ENCODE peak calls at places on chromosome 14, in ten cellular contexts. One of them, this sample, is unnamed.

GRCh38 chr14:36204674-36205073 is 28.2 kb upstream of the PTCSC3 start:
- DNase-seq in heart right ventricle: no peak
- DNase-seq in tibial nerve: no peak
- DNase-seq in ovary: no peak
- DNase-seq in spleen: no peak
- DNase-seq in SK-N-SH: no peak
- DNase-seq in heart left ventricle: no peak
- DNase-seq in transverse colon: no peak
- DNase-seq in uterus: no peak
- DNase-seq in astrocyte: no peak
- DNase-seq in this sample: no peak

GRCh38 chr14:92316116-92316515 is 6.8 kb upstream of the SLC24A4 start:
- DNase-seq in tibial nerve: peak; percentile 27
- DNase-seq in spleen: no peak
- DNase-seq in heart left ventricle: no peak
- DNase-seq in uterus: no peak
- DNase-seq in SK-N-SH: no peak
- DNase-seq in heart right ventricle: no peak
- DNase-seq in astrocyte: no peak
- DNase-seq in ovary: no peak
- DNase-seq in transverse colon: no peak
- DNase-seq in this sample: peak; percentile 57

GRCh38 chr14:37142835-37143499 is 29.4 kb downstream of the SLC25A21 start:
- DNase-seq in heart left ventricle: no peak
- DNase-seq in ovary: no peak
- DNase-seq in spleen: no peak
- DNase-seq in SK-N-SH: no peak
- DNase-seq in astrocyte: peak; percentile 94
- DNase-seq in uterus: no peak
- DNase-seq in transverse colon: no peak
- DNase-seq in tibial nerve: peak; percentile 6
- DNase-seq in heart right ventricle: no peak
- DNase-seq in this sample: no peak

GRCh38 chr14:65074449-65075155 is 27.7 kb downstream of the MAX start:
- DNase-seq in heart left ventricle: no peak
- DNase-seq in transverse colon: no peak
- DNase-seq in tibial nerve: no peak
- DNase-seq in spleen: no peak
- DNase-seq in SK-N-SH: no peak
- DNase-seq in heart right ventricle: no peak
- DNase-seq in uterus: no peak
- DNase-seq in astrocyte: no peak
- DNase-seq in ovary: no peak
- DNase-seq in this sample: peak; percentile 73

GRCh38 chr14:65333926-65334687 is 78.4 kb upstream of the FUT8 start:
- DNase-seq in heart left ventricle: no peak
- DNase-seq in spleen: no peak
- DNase-seq in uterus: peak; percentile 18
- DNase-seq in ovary: peak; percentile 62
- DNase-seq in transverse colon: peak; percentile 72
- DNase-seq in astrocyte: peak; percentile 74
- DNase-seq in heart right ventricle: no peak
- DNase-seq in tibial nerve: peak; percentile 72
- DNase-seq in SK-N-SH: no peak
- DNase-seq in this sample: peak; percentile 68

GRCh38 chr14:99821519-99822165 is 28.4 kb downstream of the EML1 start:
- DNase-seq in heart left ventricle: no peak
- DNase-seq in tibial nerve: no peak
- DNase-seq in transverse colon: no peak
- DNase-seq in spleen: no peak
- DNase-seq in ovary: no peak
- DNase-seq in SK-N-SH: peak; percentile 41
- DNase-seq in astrocyte: peak; percentile 95
- DNase-seq in heart right ventricle: no peak
- DNase-seq in uterus: peak; percentile 30
- DNase-seq in this sample: no peak

GRCh38 chr14:96170961-96171592 is 33.6 kb upstream of the BDKRB2 start:
- DNase-seq in SK-N-SH: no peak
- DNase-seq in uterus: no peak
- DNase-seq in tibial nerve: no peak
- DNase-seq in transverse colon: no peak
- DNase-seq in heart right ventricle: no peak
- DNase-seq in astrocyte: no peak
- DNase-seq in spleen: peak; percentile 56
- DNase-seq in ovary: peak; percentile 14
- DNase-seq in heart left ventricle: no peak
- DNase-seq in this sample: no peak

GRCh38 chr14:92903359-92903758 is 19.6 kb upstream of the CHGA start:
- DNase-seq in spleen: no peak
- DNase-seq in uterus: no peak
- DNase-seq in SK-N-SH: no peak
- DNase-seq in heart left ventricle: no peak
- DNase-seq in tibial nerve: no peak
- DNase-seq in astrocyte: no peak
- DNase-seq in transverse colon: no peak
- DNase-seq in heart right ventricle: no peak
- DNase-seq in ovary: no peak
- DNase-seq in this sample: no peak

GRCh38 chr14:61308198-61308597 is 13.2 kb upstream of the PRKCH start:
- DNase-seq in heart right ventricle: no peak
- DNase-seq in SK-N-SH: no peak
- DNase-seq in tibial nerve: no peak
- DNase-seq in heart left ventricle: no peak
- DNase-seq in transverse colon: no peak
- DNase-seq in uterus: no peak
- DNase-seq in ovary: no peak
- DNase-seq in spleen: no peak
- DNase-seq in astrocyte: no peak
- DNase-seq in this sample: no peak

GRCh38 chr14:89572566-89573398 is 155.7 kb upstream of the FOXN3 start:
- DNase-seq in spleen: no peak
- DNase-seq in heart left ventricle: no peak
- DNase-seq in uterus: no peak
- DNase-seq in heart right ventricle: no peak
- DNase-seq in astrocyte: no peak
- DNase-seq in ovary: no peak
- DNase-seq in tibial nerve: no peak
- DNase-seq in transverse colon: no peak
- DNase-seq in SK-N-SH: no peak
- DNase-seq in this sample: peak; percentile 50

GRCh38 chr14:104346112-104346462 is 207.7 kb downstream of the KIF26A start:
- DNase-seq in tibial nerve: no peak
- DNase-seq in uterus: no peak
- DNase-seq in SK-N-SH: no peak
- DNase-seq in heart left ventricle: no peak
- DNase-seq in astrocyte: no peak
- DNase-seq in transverse colon: no peak
- DNase-seq in ovary: peak; percentile 17
- DNase-seq in spleen: no peak
- DNase-seq in heart right ventricle: no peak
- DNase-seq in this sample: no peak

GRCh38 chr14:51780006-51780692 is 80.3 kb upstream of the GNG2 start:
- DNase-seq in heart left ventricle: peak; percentile 59
- DNase-seq in spleen: peak; percentile 83
- DNase-seq in astrocyte: peak; percentile 9
- DNase-seq in heart right ventricle: peak; percentile 69
- DNase-seq in transverse colon: peak; percentile 77
- DNase-seq in uterus: peak; percentile 75
- DNase-seq in SK-N-SH: peak; percentile 80
- DNase-seq in tibial nerve: peak; percentile 88
- DNase-seq in ovary: peak; percentile 80
- DNase-seq in this sample: peak; percentile 25

GRCh38 chr14:87049886-87050820 is 942.8 kb downstream of the GALC start:
- DNase-seq in spleen: no peak
- DNase-seq in tibial nerve: no peak
- DNase-seq in heart right ventricle: no peak
- DNase-seq in uterus: no peak
- DNase-seq in heart left ventricle: no peak
- DNase-seq in SK-N-SH: peak; percentile 14
- DNase-seq in transverse colon: no peak
- DNase-seq in ovary: no peak
- DNase-seq in astrocyte: no peak
- DNase-seq in this sample: no peak

GRCh38 chr14:57970175-57970574 is 104.3 kb upstream of the SLC35F4 start:
- DNase-seq in tibial nerve: no peak
- DNase-seq in heart left ventricle: no peak
- DNase-seq in uterus: no peak
- DNase-seq in transverse colon: no peak
- DNase-seq in ovary: no peak
- DNase-seq in heart right ventricle: no peak
- DNase-seq in astrocyte: no peak
- DNase-seq in SK-N-SH: no peak
- DNase-seq in spleen: no peak
- DNase-seq in this sample: no peak

GRCh38 chr14:71659165-71659564 is 273.1 kb upstream of the RGS6 start:
- DNase-seq in transverse colon: no peak
- DNase-seq in spleen: no peak
- DNase-seq in uterus: no peak
- DNase-seq in ovary: no peak
- DNase-seq in heart left ventricle: no peak
- DNase-seq in astrocyte: peak; percentile 45
- DNase-seq in heart right ventricle: no peak
- DNase-seq in tibial nerve: no peak
- DNase-seq in SK-N-SH: no peak
- DNase-seq in this sample: no peak

DNA sequence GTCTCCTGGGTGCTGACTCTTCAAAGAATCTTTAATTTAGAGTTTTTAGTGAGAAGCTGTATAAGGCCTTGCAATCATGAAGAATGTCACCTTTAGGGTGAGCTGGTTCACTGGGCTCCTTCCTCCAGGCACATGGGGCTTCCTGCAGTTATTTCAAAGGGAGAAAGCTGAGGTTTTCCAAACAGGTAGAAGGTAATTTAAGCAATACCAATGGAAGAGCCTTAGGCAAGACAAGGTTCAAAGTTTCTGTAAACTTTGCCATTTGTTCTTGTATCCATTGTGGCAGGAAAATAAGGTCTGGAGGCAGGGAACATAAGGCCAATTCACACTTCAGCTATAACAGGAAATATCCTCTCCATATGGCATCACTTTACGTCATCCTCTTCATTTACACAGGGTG is 87.9 kb upstream of the EIF5 start:
- DNase-seq in spleen: no peak
- DNase-seq in transverse colon: no peak
- DNase-seq in tibial nerve: no peak
- DNase-seq in heart right ventricle: no peak
- DNase-seq in uterus: no peak
- DNase-seq in astrocyte: no peak
- DNase-seq in heart left ventricle: no peak
- DNase-seq in ovary: no peak
- DNase-seq in SK-N-SH: no peak
- DNase-seq in this sample: no peak
- H3K4me1 ChIP-seq in spleen: no peaks in the 10 kb centered on the region
- H3K4me1 ChIP-seq in transverse colon: peaks cover 19% of the 10 kb centered on the region
- H3K4me1 ChIP-seq in tibial nerve: no peaks in the 10 kb centered on the region
- H3K4me1 ChIP-seq in heart right ventricle: no peaks in the 10 kb centered on the region
- H3K4me1 ChIP-seq in uterus: no peaks in the 10 kb centered on the region
- H3K4me1 ChIP-seq in astrocyte: no peaks in the 10 kb centered on the region
- H3K4me1 ChIP-seq in heart left ventricle: no peaks in the 10 kb centered on the region
- H3K4me1 ChIP-seq in ovary: peaks cover 2% of the 10 kb centered on the region
- H3K4me1 ChIP-seq in SK-N-SH: no peaks in the 10 kb centered on the region
- H3K4me1 ChIP-seq in this sample: no peaks in the 10 kb centered on the region

GRCh38 chr14:30610719-30611388 is 11.3 kb upstream of the SCFD1 start:
- DNase-seq in spleen: no peak
- DNase-seq in tibial nerve: peak; percentile 55
- DNase-seq in ovary: no peak
- DNase-seq in astrocyte: peak; percentile 65
- DNase-seq in SK-N-SH: peak; percentile 27
- DNase-seq in transverse colon: peak; percentile 74
- DNase-seq in heart right ventricle: peak; percentile 32
- DNase-seq in uterus: peak; percentile 35
- DNase-seq in heart left ventricle: peak; percentile 39
- DNase-seq in this sample: peak; percentile 15
- TF ChIP-seq CTCF in spleen: peak; percentile 46
- TF ChIP-seq CTCF in tibial nerve: no peak
- TF ChIP-seq CTCF in ovary: no peak
- TF ChIP-seq CTCF in astrocyte: peak; percentile 11
- TF ChIP-seq CTCF in SK-N-SH: peak; percentile 51
- TF ChIP-seq CTCF in transverse colon: peak; percentile 20
- TF ChIP-seq CTCF in heart right ventricle: peak; percentile 33
- TF ChIP-seq CTCF in uterus: no peak
- TF ChIP-seq CTCF in heart left ventricle: peak; percentile 35
- TF ChIP-seq CTCF in this sample: peak; percentile 29

DNA sequence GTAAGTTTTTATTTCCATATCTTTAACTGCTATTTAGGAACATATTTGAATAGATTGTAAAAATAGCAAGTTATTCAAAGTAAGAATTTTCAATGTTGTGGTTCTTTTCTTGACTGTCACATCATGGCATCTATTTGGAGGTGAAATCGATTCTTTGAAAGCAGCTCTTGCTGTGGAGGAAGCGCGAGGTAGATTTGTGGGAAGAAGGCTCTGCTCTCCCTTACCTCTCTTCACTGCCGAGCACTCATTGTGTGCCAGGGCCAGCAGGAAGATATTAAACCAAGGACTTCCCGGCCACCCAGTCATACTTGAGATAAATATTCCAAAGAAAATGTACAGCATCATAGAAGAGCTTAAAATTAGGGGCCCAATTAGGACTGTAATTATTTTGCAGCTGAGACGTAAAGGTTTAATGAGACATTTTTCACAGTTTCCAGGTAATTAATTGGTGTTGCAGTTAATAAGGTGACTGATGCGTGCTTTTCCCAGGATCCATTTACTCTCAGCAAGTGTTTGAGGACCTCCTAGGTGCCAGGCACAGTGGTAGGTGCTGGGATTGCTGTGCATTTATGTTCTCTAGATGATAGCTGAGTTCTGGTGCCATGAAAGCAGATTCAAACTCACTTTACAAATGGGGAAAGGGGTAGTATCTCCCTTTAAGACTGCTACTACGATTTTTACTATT is 89.2 kb upstream of the DYNC1H1 start:
- DNase-seq in uterus: no peak
- DNase-seq in ovary: no peak
- DNase-seq in spleen: no peak
- DNase-seq in SK-N-SH: no peak
- DNase-seq in heart right ventricle: no peak
- DNase-seq in tibial nerve: no peak
- DNase-seq in heart left ventricle: no peak
- DNase-seq in astrocyte: no peak
- DNase-seq in transverse colon: no peak
- DNase-seq in this sample: no peak
- H3K4me3 ChIP-seq in uterus: no peak overlapping the region
- H3K4me3 ChIP-seq in ovary: no peak overlapping the region
- H3K4me3 ChIP-seq in spleen: no peak overlapping the region
- H3K4me3 ChIP-seq in SK-N-SH: no peak overlapping the region
- H3K4me3 ChIP-seq in heart right ventricle: no peak overlapping the region
- H3K4me3 ChIP-seq in tibial nerve: no peak overlapping the region
- H3K4me3 ChIP-seq in heart left ventricle: no peak overlapping the region
- H3K4me3 ChIP-seq in astrocyte: no peak overlapping the region
- H3K4me3 ChIP-seq in transverse colon: no peak overlapping the region
- H3K4me3 ChIP-seq in this sample: no peak overlapping the region

DNA sequence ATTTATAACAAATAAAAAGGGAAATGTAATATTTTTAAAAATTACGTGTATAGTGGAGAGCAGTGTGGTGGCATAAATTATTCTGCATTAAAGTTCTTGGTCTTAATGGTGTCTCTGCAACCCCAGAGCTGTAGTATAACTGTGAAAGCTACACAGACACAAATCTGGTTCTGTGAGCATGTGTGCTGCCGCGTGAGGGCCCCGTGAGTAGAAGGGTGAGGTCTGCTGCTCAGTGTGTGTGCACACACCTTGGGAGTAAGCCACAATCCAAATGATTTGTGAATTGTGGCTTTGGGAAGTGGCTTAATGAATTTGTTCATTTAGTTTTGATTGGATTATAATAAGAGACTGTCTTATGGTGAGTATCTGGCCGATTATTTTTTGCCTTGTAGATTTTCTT is 16.8 kb downstream of the PELI2 start:
- DNase-seq in ovary: no peak
- DNase-seq in SK-N-SH: no peak
- DNase-seq in tibial nerve: no peak
- DNase-seq in heart right ventricle: no peak
- DNase-seq in heart left ventricle: no peak
- DNase-seq in transverse colon: no peak
- DNase-seq in astrocyte: no peak
- DNase-seq in uterus: no peak
- DNase-seq in spleen: no peak
- DNase-seq in this sample: no peak
- H3K4me1 ChIP-seq in ovary: peaks cover 11% of the 10 kb centered on the region
- H3K4me1 ChIP-seq in SK-N-SH: no peaks in the 10 kb centered on the region
- H3K4me1 ChIP-seq in tibial nerve: no peaks in the 10 kb centered on the region
- H3K4me1 ChIP-seq in heart right ventricle: peaks cover 21% of the 10 kb centered on the region
- H3K4me1 ChIP-seq in heart left ventricle: no peaks in the 10 kb centered on the region
- H3K4me1 ChIP-seq in transverse colon: peaks cover 40% of the 10 kb centered on the region
- H3K4me1 ChIP-seq in astrocyte: peaks cover 3% of the 10 kb centered on the region
- H3K4me1 ChIP-seq in uterus: peaks cover 3% of the 10 kb centered on the region
- H3K4me1 ChIP-seq in spleen: peaks cover 4% of the 10 kb centered on the region
- H3K4me1 ChIP-seq in this sample: peaks cover 10% of the 10 kb centered on the region

This sample was measured in gastrocnemius medialis.